ENCODE peak calls at places on chromosomes 7 and 10, in nine cellular contexts. P, S, W, G, K, U, E, B and C are unnamed samples.

GRCh38 chr7:157002819-157003421 is 7.5 kb downstream of the MNX1 start:
- DNase-seq in P (no peak), S (no peak), W (no peak), G (no peak), K (no peak), U (no peak), E (no peak), B (no peak), C (no peak)

GRCh38 chr10:20058135-20058534 is 241.9 kb downstream of the PLXDC2 start:
- DNase-seq in P (no peak), S (no peak), W (no peak), G (no peak), K (no peak), U (no peak), E (no peak), B (no peak), C (no peak)

GRCh38 chr10:124369986-124370385 is 48.7 kb downstream of the OAT start:
- DNase-seq in P (no peak), S (no peak), W (no peak), G (no peak), K (no peak), U (no peak), E (no peak), B (no peak), C (no peak)

GRCh38 chr7:55325371-55325792 is 39.8 kb upstream of the LANCL2 start:
- DNase-seq in P (peak), S (no peak), W (no peak), G (no peak), K (no peak), U (no peak), E (peak), B (peak), C (no peak)

GRCh38 chr10:132689721-132690360 is 96.1 kb downstream of the NKX6-2 start:
- DNase-seq in P (no peak), S (no peak), W (no peak), G (no peak), K (no peak), U (no peak), E (no peak), B (no peak), C (no peak)

GRCh38 chr7:24842029-24842428 is 84.8 kb upstream of the GSDME start:
- DNase-seq in P (no peak), S (no peak), W (no peak), G (no peak), K (no peak), U (no peak), E (no peak), B (no peak), C (no peak)

GRCh38 chr7:86785641-86786040 is 141.9 kb downstream of the GRM3 start:
- DNase-seq in P (no peak), S (no peak), W (peak), G (peak), K (peak), U (no peak), E (no peak), B (no peak), C (peak)

GRCh38 chr7:99623702-99624447 is 7.1 kb downstream of the ZSCAN25 start:
- DNase-seq in P (no peak), S (no peak), W (no peak), G (no peak), K (no peak), U (no peak), E (no peak), B (no peak), C (no peak)

GRCh38 chr10:22666287-22667092 is 47.9 kb downstream of the PIP4K2A start:
- DNase-seq in P (no peak), S (peak), W (no peak), G (no peak), K (peak), U (no peak), E (no peak), B (no peak), C (peak)

GRCh38 chr7:70539196-70539595 is 592.7 kb upstream of the GALNT17 start:
- DNase-seq in P (no peak), S (no peak), W (no peak), G (no peak), K (no peak), U (no peak), E (no peak), B (no peak), C (no peak)

GRCh38 chr10:126969310-126969709 is 64.1 kb downstream of the DOCK1 start:
- DNase-seq in P (no peak), S (no peak), W (no peak), G (no peak), K (no peak), U (no peak), E (no peak), B (no peak), C (no peak)

GRCh38 chr7:137609500-137609899 is 237.3 kb downstream of the DGKI start:
- DNase-seq in P (no peak), S (no peak), W (no peak), G (no peak), K (no peak), U (no peak), E (no peak), B (no peak), C (no peak)

GRCh38 chr7:51633596-51633995 is 317.0 kb upstream of the COBL start:
- DNase-seq in P (no peak), S (no peak), W (no peak), G (no peak), K (no peak), U (no peak), E (no peak), B (no peak), C (no peak)

GRCh38 chr7:51639661-51640340 is 323.2 kb upstream of the COBL start:
- DNase-seq in P (no peak), S (no peak), W (no peak), G (no peak), K (no peak), U (no peak), E (no peak), B (no peak), C (no peak)

GRCh38 chr7:51635801-51636200 is 319.2 kb upstream of the COBL start:
- DNase-seq in P (no peak), S (no peak), W (no peak), G (no peak), K (no peak), U (no peak), E (no peak), B (no peak), C (no peak)

GRCh38 chr7:51634025-51634424 is 317.4 kb upstream of the COBL start:
- DNase-seq in P (no peak), S (no peak), W (no peak), G (no peak), K (no peak), U (no peak), E (no peak), B (no peak), C (no peak)

GRCh38 chr7:51636503-51636902 is 319.9 kb upstream of the COBL start:
- DNase-seq in P (no peak), S (no peak), W (no peak), G (no peak), K (no peak), U (no peak), E (no peak), B (no peak), C (no peak)
- TF ChIP-seq CTCF in P (no peak), S (no peak), W (no peak), G (no peak), K (no peak), U (no peak), E (no peak), B (no peak), C (no peak)

DNA sequence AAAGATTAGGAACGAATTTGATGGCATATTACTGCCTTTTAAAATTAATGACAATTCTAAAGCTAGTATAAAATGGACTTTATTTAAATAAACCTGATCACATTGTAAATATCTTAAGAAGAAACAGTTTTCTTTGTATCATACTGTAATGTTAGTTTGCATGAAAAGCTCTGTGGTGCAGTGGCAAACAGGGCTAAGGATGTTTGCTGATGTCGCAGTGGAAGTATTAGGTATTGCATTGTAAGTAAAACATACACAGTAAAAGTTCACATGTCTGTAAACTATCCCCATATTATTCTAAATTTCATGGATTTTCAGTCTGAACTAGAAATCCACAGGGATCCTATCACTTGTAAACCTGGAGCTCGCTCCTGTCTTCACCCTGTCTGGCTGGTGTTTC is 252.6 kb upstream of the ZNF32 start:
- DNase-seq in P (no peak), S (no peak), W (no peak), G (no peak), K (no peak), U (no peak), E (no peak), B (no peak), C (no peak)
- TF ChIP-seq CTCF in P (no peak), S (no peak), W (no peak), G (no peak), K (no peak), U (no peak), E (no peak), B (peak), C (no peak)

GRCh38 chr10:50574932-50575331 is 48.8 kb downstream of the SGMS1 start:
- DNase-seq in P (no peak), S (no peak), W (no peak), G (no peak), K (no peak), U (no peak), E (no peak), B (no peak), C (no peak)

GRCh38 chr10:50576245-50576815 is 47.4 kb downstream of the SGMS1 start:
- DNase-seq in P (no peak), S (no peak), W (no peak), G (no peak), K (no peak), U (no peak), E (no peak), B (peak), C (no peak)

GRCh38 chr10:50575477-50576244 is 48.1 kb downstream of the SGMS1 start:
- DNase-seq in P (no peak), S (no peak), W (no peak), G (no peak), K (no peak), U (no peak), E (no peak), B (no peak), C (no peak)

GRCh38 chr10:50572017-50572491 is 51.7 kb downstream of the SGMS1 start:
- DNase-seq in P (no peak), S (no peak), W (no peak), G (no peak), K (no peak), U (no peak), E (no peak), B (no peak), C (no peak)

GRCh38 chr10:50574305-50574704 is 49.5 kb downstream of the SGMS1 start:
- DNase-seq in P (no peak), S (no peak), W (no peak), G (no peak), K (no peak), U (no peak), E (no peak), B (no peak), C (no peak)
- TF ChIP-seq CTCF in P (no peak), S (no peak), W (no peak), G (no peak), K (no peak), U (peak), E (no peak), B (peak), C (no peak)

DNA sequence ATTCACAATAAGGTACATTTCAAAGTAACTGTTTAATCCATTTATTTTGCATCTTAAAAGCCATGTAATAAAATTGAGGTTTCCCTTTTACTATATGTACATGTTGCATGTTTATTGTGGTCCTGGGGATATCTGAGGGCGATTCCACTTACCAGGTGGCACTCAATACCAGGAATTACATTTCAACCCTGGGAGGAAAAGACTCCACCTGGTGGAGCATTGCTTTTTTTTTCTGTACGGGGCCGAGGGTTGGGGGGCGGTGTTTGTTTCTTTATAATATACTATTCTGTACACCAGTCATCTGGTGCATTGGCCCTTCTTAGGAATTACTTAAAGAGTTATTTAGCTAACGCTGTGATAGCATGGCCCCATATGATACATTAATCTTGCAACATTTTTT is 7.1 kb upstream of the HGF start:
- DNase-seq in P (no peak), S (no peak), W (no peak), G (no peak), K (no peak), U (no peak), E (no peak), B (no peak), C (no peak)
- TF ChIP-seq CTCF in P (no peak), S (no peak), W (no peak), G (no peak), K (no peak), U (no peak), E (no peak), B (peak), C (no peak)

GRCh38 chr10:17178006-17178405 is 23.5 kb downstream of the TRDMT1 start:
- DNase-seq in P (no peak), S (no peak), W (no peak), G (no peak), K (no peak), U (no peak), E (no peak), B (no peak), C (no peak)
- TF ChIP-seq CTCF in P (no peak), S (no peak), W (no peak), G (no peak), K (no peak), U (no peak), E (no peak), B (no peak), C (no peak)

DNA sequence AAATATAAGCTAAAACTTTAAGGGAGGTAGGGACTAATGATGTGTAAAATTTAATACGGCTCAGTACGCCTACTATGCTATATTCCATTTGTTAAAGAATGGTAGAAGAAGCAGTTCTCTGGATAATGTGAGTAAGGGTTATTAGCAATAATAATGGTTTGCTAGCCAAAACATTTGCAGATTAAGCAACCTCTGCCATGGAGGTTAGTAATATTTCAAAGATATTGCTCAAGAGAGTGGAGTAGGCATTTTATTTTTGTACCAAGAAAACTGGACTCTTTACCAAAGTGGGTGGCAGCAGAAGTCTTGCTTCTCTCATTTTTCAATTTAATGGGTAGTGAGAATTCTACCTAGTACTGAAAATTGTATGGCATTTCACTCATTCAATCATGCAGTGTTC is 158.9 kb upstream of the TMEM106B start:
- DNase-seq in P (no peak), S (no peak), W (no peak), G (no peak), K (no peak), U (no peak), E (no peak), B (no peak), C (no peak)
- TF ChIP-seq CTCF in P (no peak), S (no peak), W (no peak), G (no peak), K (no peak), U (no peak), E (no peak), B (no peak), C (no peak)